ENCODE peak calls at places on chromosome 2, in seven cellular contexts. I, A, T, D, M, Y and B are unnamed samples.

GRCh38 chr2:101307503-101307902 is 998 bp downstream of the RNF149 start:
- DNase-seq in I (no peak), A (no peak), T (no peak), D (no peak), M (no peak), Y (no peak), B (no peak)

GRCh38 chr2:122736279-122736678 is 980.8 kb downstream of the TSN start:
- DNase-seq in I (no peak), A (no peak), T (no peak), D (no peak), M (no peak), Y (peak; percentile 42), B (no peak)

GRCh38 chr2:84879595-84880394 is 1.1 kb downstream of the TRABD2A start:
- DNase-seq in I (peak; percentile 78), A (no peak), T (no peak), D (no peak), M (peak; percentile 50), Y (no peak), B (no peak)

GRCh38 chr2:102191501-102191900 is 4.7 kb downstream of the IL1RL2 start:
- DNase-seq in I (no peak), A (no peak), T (no peak), D (no peak), M (no peak), Y (no peak), B (no peak)

GRCh38 chr2:215946581-215946980 is 66.8 kb downstream of the MREG start:
- DNase-seq in I (no peak), A (no peak), T (no peak), D (no peak), M (no peak), Y (no peak), B (no peak)

GRCh38 chr2:147198651-147199171 is 646.1 kb upstream of the ACVR2A start:
- DNase-seq in I (peak; percentile 78), A (no peak), T (no peak), D (no peak), M (no peak), Y (peak; percentile 23), B (no peak)

GRCh38 chr2:26488463-26489212 is 10.7 kb upstream of the OTOF start:
- DNase-seq in I (no peak), A (no peak), T (no peak), D (no peak), M (no peak), Y (no peak), B (no peak)

GRCh38 chr2:1755436-1756191 is 11.3 kb upstream of the PXDN start:
- DNase-seq in I (no peak), A (no peak), T (no peak), D (no peak), M (no peak), Y (peak; percentile 95), B (no peak)

GRCh38 chr2:8149985-8150547 is 531.8 kb upstream of the ID2 start:
- DNase-seq in I (peak; percentile 80), A (no peak), T (no peak), D (no peak), M (peak; percentile 38), Y (peak; percentile 87), B (no peak)

GRCh38 chr2:238636269-238637073 is 209.7 kb downstream of the ASB1 start:
- DNase-seq in I (no peak), A (no peak), T (no peak), D (no peak), M (no peak), Y (peak; percentile 47), B (no peak)

GRCh38 chr2:28588231-28588725 is 92.4 kb downstream of the PLB1 start:
- DNase-seq in I (no peak), A (no peak), T (no peak), D (no peak), M (no peak), Y (no peak), B (no peak)

GRCh38 chr2:56707650-56708049 is 523.9 kb downstream of the CCDC85A start:
- DNase-seq in I (no peak), A (no peak), T (no peak), D (no peak), M (no peak), Y (no peak), B (no peak)

GRCh38 chr2:56705713-56706112 is 521.9 kb downstream of the CCDC85A start:
- DNase-seq in I (no peak), A (no peak), T (no peak), D (no peak), M (no peak), Y (no peak), B (no peak)

DNA sequence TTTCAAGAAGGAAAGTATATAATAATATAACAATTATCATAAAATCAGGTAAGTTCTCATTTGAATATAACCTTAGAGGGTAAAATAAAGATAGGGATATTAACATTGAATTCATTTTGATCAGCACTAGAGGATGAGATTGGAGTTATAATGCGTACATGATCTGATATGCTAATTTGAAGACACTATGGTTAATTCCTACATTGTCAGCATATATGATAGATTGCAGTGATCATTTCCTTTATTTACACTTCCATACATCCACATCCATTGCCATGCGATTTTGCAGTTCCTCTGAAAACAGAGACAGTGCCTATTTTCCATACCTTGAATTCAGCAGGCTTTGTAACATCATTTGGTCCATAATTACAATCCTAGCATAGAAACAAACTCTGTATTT is 519.2 kb downstream of the CCDC85A start:
- DNase-seq in I (no peak), A (no peak), T (no peak), D (no peak), M (no peak), Y (no peak), B (no peak)
- H3K9me3 ChIP-seq in I (peaks cover 9% of the 10 kb centered on the region), A (no peaks in the 10 kb centered on the region), T (no peaks in the 10 kb centered on the region), D (peaks cover 4% of the 10 kb centered on the region), M (no peaks in the 10 kb centered on the region), Y (no peaks in the 10 kb centered on the region), B (peaks cover 3% of the 10 kb centered on the region)

DNA sequence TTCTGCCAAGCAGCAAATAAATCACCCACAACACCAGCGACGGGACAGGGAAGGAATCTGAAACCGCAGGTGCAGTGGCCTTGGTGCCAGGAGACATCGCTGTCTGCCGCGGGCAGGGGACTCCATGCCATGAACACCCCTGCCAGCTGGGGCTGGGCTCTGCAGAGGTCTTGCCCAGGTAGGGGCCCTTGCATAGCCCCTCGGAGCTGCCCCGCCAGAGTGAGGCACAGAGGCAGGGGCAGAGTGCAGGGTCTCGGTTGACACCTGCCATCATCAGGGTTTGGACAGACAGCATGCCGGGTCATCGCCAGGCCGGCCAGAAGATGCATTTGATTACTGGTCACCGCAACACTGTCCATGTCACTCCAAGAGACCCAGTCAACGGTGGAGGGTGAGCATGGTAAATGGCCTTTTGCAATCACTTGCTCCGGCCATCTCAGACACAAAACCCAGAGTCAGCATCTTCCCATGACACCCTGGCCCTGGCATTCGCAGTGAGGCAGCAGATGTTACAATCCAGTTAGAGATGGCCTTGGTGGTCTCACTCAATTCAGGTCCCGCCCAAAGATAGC is 255.5 kb downstream of the NDUFA10 start:
- DNase-seq in I (no peak), A (no peak), T (no peak), D (no peak), M (no peak), Y (no peak), B (no peak)
- H3K9me3 ChIP-seq in I (peaks cover 7% of the 10 kb centered on the region), A (no peaks in the 10 kb centered on the region), T (no peaks in the 10 kb centered on the region), D (no peaks in the 10 kb centered on the region), M (no peaks in the 10 kb centered on the region), Y (no peaks in the 10 kb centered on the region), B (no peaks in the 10 kb centered on the region)

GRCh38 chr2:70190086-70190412 is 770 bp downstream of the C2orf42 start:
- DNase-seq in I (peak; percentile 65), A (peak; percentile 32), T (peak; percentile 2), D (no peak), M (no peak), Y (no peak), B (no peak)
- H3K9me3 ChIP-seq in I (no peaks in the 10 kb centered on the region), A (no peaks in the 10 kb centered on the region), T (no peaks in the 10 kb centered on the region), D (no peaks in the 10 kb centered on the region), M (no peaks in the 10 kb centered on the region), Y (no peaks in the 10 kb centered on the region), B (no peaks in the 10 kb centered on the region)

DNA sequence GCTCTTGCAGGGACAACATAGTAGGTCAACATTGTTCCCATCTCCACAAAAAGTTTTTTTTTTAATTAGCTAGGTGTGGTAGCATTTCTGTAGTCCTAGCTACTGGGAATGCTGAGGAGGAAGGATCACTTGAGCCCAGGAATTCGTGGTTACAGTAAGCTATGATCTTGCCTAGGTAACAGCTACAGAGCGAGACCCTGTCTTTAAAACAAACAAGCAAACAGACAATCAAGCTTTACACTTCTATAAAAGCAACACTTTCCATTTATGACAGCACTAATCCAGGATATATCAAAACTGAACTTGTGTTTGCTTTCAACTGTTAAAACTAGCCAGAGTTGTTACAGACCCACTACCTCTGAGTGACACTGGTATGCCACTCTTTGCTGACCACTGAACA is 12.0 kb downstream of the UGT1A3 start:
- DNase-seq in I (no peak), A (no peak), T (no peak), D (no peak), M (no peak), Y (no peak), B (no peak)
- H3K9me3 ChIP-seq in I (peaks cover 22% of the 10 kb centered on the region), A (no peaks in the 10 kb centered on the region), T (no peaks in the 10 kb centered on the region), D (no peaks in the 10 kb centered on the region), M (no peaks in the 10 kb centered on the region), Y (no peaks in the 10 kb centered on the region), B (no peaks in the 10 kb centered on the region)

DNA sequence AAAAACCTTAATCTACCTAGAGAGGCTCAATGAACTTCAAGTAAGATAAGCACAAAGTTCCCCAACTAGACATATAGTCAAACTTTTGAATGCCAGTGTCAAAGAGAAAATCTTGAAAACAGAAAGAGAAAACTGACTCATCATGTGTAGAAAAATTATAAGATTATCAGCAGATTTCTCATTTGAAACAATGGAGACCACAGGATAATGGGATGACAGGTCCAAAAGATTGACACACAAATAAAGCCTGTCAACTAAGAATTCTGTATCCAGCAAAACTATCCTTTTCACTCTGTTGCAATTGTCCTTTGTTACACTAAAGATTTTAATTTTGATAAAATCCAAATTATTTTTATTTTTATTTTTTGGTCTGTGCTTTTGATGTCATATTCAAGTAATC is 61.6 kb downstream of the COPS8 start:
- DNase-seq in I (no peak), A (no peak), T (no peak), D (no peak), M (no peak), Y (no peak), B (no peak)
- H3K9me3 ChIP-seq in I (peaks cover 26% of the 10 kb centered on the region), A (no peaks in the 10 kb centered on the region), T (peaks cover 14% of the 10 kb centered on the region), D (peaks cover 5% of the 10 kb centered on the region), M (no peaks in the 10 kb centered on the region), Y (peaks cover 4% of the 10 kb centered on the region), B (peaks cover 8% of the 10 kb centered on the region)

DNA sequence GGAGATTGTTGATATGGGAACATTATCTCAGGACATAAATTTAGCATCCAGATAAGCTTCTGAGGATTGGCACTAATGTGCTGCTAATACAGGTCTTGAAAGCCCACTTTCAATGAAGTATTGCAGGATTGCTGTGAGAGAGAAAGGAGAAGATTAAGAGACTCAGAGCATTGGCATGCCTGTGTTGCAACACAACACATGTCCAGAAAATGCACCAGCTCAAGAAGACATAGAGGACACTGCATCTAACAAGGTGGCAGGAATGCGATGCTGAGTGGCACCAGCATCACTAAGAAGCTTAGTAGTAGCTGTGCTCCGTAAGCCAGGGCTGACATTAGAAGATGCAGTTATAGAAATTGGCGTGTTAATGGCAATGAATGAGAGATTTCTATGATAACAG is 728.8 kb downstream of the SUCLG1 start:
- DNase-seq in I (no peak), A (no peak), T (no peak), D (no peak), M (no peak), Y (no peak), B (no peak)
- H3K9me3 ChIP-seq in I (no peaks in the 10 kb centered on the region), A (no peaks in the 10 kb centered on the region), T (no peaks in the 10 kb centered on the region), D (no peaks in the 10 kb centered on the region), M (no peaks in the 10 kb centered on the region), Y (no peaks in the 10 kb centered on the region), B (no peaks in the 10 kb centered on the region)